ENCODE peak calls at places on chromosomes 3 and 15, in five cellular contexts. J is bronchial epithelial cell, Y is choroid plexus epithelial cell, A is GM23338, X is midbrain. F is an unnamed sample.

GRCh38 chr3:124861041-124861440 is 26.1 kb downstream of the ITGB5 start:
- DNase-seq in J (no peak), Y (no peak), A (no peak), X (no peak), F (no peak)

GRCh38 chr3:185793381-185793780 is 31.5 kb downstream of the IGF2BP2 start:
- DNase-seq in J (no peak), Y (no peak), A (no peak), X (no peak), F (no peak)

GRCh38 chr3:171849632-171850323 is 6.6 kb downstream of the TMEM212 start:
- DNase-seq in J (no peak), Y (no peak), A (no peak), X (no peak), F (no peak)

GRCh38 chr3:195760345-195760983 is 39.7 kb downstream of the MUC20 start:
- DNase-seq in J (no peak), Y (no peak), A (no peak), X (peak; percentile 71), F (peak; percentile 15)

GRCh38 chr3:25441234-25441856 is 13.3 kb downstream of the RARB start:
- DNase-seq in J (no peak), Y (no peak), A (peak; percentile 65), X (no peak), F (no peak)

GRCh38 chr15:85681391-85681790 is 113.3 kb downstream of the KLHL25 start:
- DNase-seq in J (no peak), Y (no peak), A (no peak), X (no peak), F (no peak)

GRCh38 chr3:114745322-114746240 is 401.5 kb downstream of the ZBTB20 start:
- DNase-seq in J (peak; percentile 61), Y (peak; percentile 78), A (no peak), X (no peak), F (no peak)

GRCh38 chr3:120170223-120170622 is 76.0 kb upstream of the GSK3B start:
- DNase-seq in J (peak; percentile 98), Y (no peak), A (no peak), X (no peak), F (no peak)

GRCh38 chr15:68149059-68149458 is 56.1 kb downstream of the CALML4 start:
- DNase-seq in J (peak; percentile 32), Y (peak; percentile 52), A (peak; percentile 27), X (no peak), F (no peak)

GRCh38 chr3:52790337-52790736 is 4.3 kb upstream of the ITIH3 start:
- DNase-seq in J (no peak), Y (no peak), A (no peak), X (no peak), F (peak; percentile 32)

GRCh38 chr3:27560484-27561056 is 76.4 kb upstream of the SLC4A7 start:
- DNase-seq in J (no peak), Y (no peak), A (no peak), X (no peak), F (no peak)

GRCh38 chr3:123194552-123194951 is 7.2 kb upstream of the SEC22A start:
- DNase-seq in J (peak; percentile 45), Y (peak; percentile 65), A (peak; percentile 89), X (peak; percentile 3), F (no peak)

GRCh38 chr3:51389423-51390183 is 1.5 kb upstream of the RBM15B start:
- DNase-seq in J (no peak), Y (peak; percentile 71), A (peak; percentile 85), X (peak; percentile 26), F (peak; percentile 71)

GRCh38 chr15:57138260-57138895 is 219.9 kb downstream of the TCF12 start:
- DNase-seq in J (peak; percentile 74), Y (peak; percentile 93), A (peak; percentile 92), X (peak; percentile 52), F (no peak)

GRCh38 chr3:144003051-144003450 is 31.4 kb downstream of the DIPK2A start:
- DNase-seq in J (no peak), Y (no peak), A (no peak), X (no peak), F (no peak)

GRCh38 chr3:129626744-129627349 is 20.4 kb upstream of the PLXND1 start:
- DNase-seq in J (peak; percentile 55), Y (peak; percentile 64), A (peak; percentile 95), X (peak; percentile 79), F (peak; percentile 96)